ENCODE peak calls at places on chromosomes 4 and X, in ten cellular contexts. D is activated T-helper 2 cell treated with anti-CD3 and anti-CD28 coated beads, Interferon-gamma antibody, Interleukin-2, Interleukin-4, amounts not matched to agents 10 μg/mL and 5 μg/mL and 100 μg/mL, durations not matched to agents 14 hours and 24 hours and 36 hours; N is activated naive CD4-positive, alpha-beta T cell; W is EL; J is T1000; E is activated T-helper 1 cell treated with anti-CD3 and anti-CD28 coated beads, Interleukin-2, amount 50 U/mL, for 16 hours; G is hepatocyte; I is kidney tubule cell; M is HuH-7.5; Z is H9. Q is an unnamed sample.

GRCh38 chrX:38192007-38192625 is 28.6 kb downstream of the SRPX start:
- DNase-seq in D (no peak), N (no peak), W (no peak), J (peak), E (no peak), G (no peak), I (peak), M (no peak), Z (peak), Q (peak)

GRCh38 chrX:133215747-133216146 is 2.4 kb downstream of the TFDP3 start:
- DNase-seq in D (no peak), N (no peak), W (peak), J (no peak), E (no peak), G (peak), I (peak), M (peak), Z (no peak), Q (peak)

GRCh38 chrX:147565239-147565638 is 346.5 kb upstream of the FMR1 start:
- DNase-seq in D (no peak), N (no peak), W (no peak), J (no peak), E (no peak), G (no peak), I (peak), M (no peak), Z (no peak), Q (no peak)

GRCh38 chr4:126572264-126572663 is 1060.5 kb upstream of the INTU start:
- DNase-seq in D (no peak), N (no peak), W (no peak), J (no peak), E (no peak), G (no peak), I (no peak), M (no peak), Z (no peak), Q (no peak)

GRCh38 chr4:187484186-187484585 is 511.4 kb upstream of the ZFP42 start:
- DNase-seq in D (no peak), N (no peak), W (no peak), J (no peak), E (no peak), G (no peak), I (no peak), M (no peak), Z (no peak), Q (no peak)

GRCh38 chr4:146545102-146545501 is 23.4 kb upstream of the SLC10A7 start:
- DNase-seq in D (no peak), N (no peak), W (peak), J (no peak), E (no peak), G (peak), I (peak), M (no peak), Z (peak), Q (peak)

GRCh38 chrX:952816-953215 is 259.6 kb downstream of the CRLF2 start:
- DNase-seq in D (no peak), N (no peak), W (no peak), J (no peak), E (no peak), G (no peak), I (no peak), M (no peak), Z (no peak), Q (no peak)

GRCh38 chrX:145002776-145003175 is 244.5 kb upstream of the SPANXN1 start:
- DNase-seq in D (no peak), N (no peak), W (no peak), J (no peak), E (no peak), G (no peak), I (no peak), M (no peak), Z (no peak), Q (no peak)

GRCh38 chr4:3302164-3302785 is 9.5 kb downstream of the RGS12 start:
- DNase-seq in D (peak), N (peak), W (no peak), J (no peak), E (peak), G (no peak), I (no peak), M (no peak), Z (no peak), Q (no peak)

GRCh38 chrX:55127692-55128091 is 38.9 kb downstream of the PAGE2 start:
- DNase-seq in D (no peak), N (no peak), W (peak), J (no peak), E (no peak), G (no peak), I (no peak), M (no peak), Z (no peak), Q (peak)

GRCh38 chr4:181475781-181476180 is 767.4 kb upstream of the TENM3 start:
- DNase-seq in D (no peak), N (no peak), W (no peak), J (no peak), E (no peak), G (peak), I (no peak), M (no peak), Z (no peak), Q (no peak)

Q was measured in SK-MEL-5.